ENCODE peak calls at places on chromosomes 5 and 9, in six cellular contexts. D, W, F, O, K and B are unnamed samples.

GRCh38 chr5:135242021-135242480 is 157.0 kb downstream of the MACROH2A1 start:
- DNase-seq in D (no peak), W (no peak), F (no peak), O (no peak), K (no peak), B (no peak)

GRCh38 chr5:180178516-180179398 is 30.3 kb downstream of the RASGEF1C start:
- DNase-seq in D (no peak), W (no peak), F (no peak), O (no peak), K (no peak), B (no peak)

GRCh38 chr9:76980566-76980965 is 38.9 kb upstream of the FOXB2 start:
- DNase-seq in D (no peak), W (no peak), F (no peak), O (no peak), K (no peak), B (no peak)

GRCh38 chr9:77588319-77588937 is 59.7 kb downstream of the GNA14 start:
- DNase-seq in D (no peak), W (no peak), F (peak; percentile 61), O (no peak), K (no peak), B (no peak)

GRCh38 chr9:78011037-78011436 is 20.6 kb downstream of the GNAQ start:
- DNase-seq in D (no peak), W (no peak), F (peak; percentile 59), O (no peak), K (no peak), B (no peak)

GRCh38 chr5:127041571-127041970 is 11.2 kb upstream of the MARCHF3 start:
- DNase-seq in D (no peak), W (no peak), F (peak; percentile 44), O (no peak), K (no peak), B (no peak)

GRCh38 chr9:131546336-131547084 is 1.2 kb downstream of the PRRT1B start:
- DNase-seq in D (no peak), W (no peak), F (no peak), O (no peak), K (peak; percentile 31), B (no peak)

GRCh38 chr5:179054876-179055275 is 5.3 kb upstream of the ZNF354C start:
- DNase-seq in D (no peak), W (no peak), F (no peak), O (no peak), K (no peak), B (no peak)

GRCh38 chr9:137407590-137408300 is 15.2 kb downstream of the EXD3 start:
- DNase-seq in D (no peak), W (no peak), F (no peak), O (no peak), K (no peak), B (no peak)

GRCh38 chr5:6818594-6819512 is 105.6 kb downstream of the TENT4A start:
- DNase-seq in D (no peak), W (no peak), F (no peak), O (no peak), K (no peak), B (no peak)

GRCh38 chr9:36802171-36802920 is 229.7 kb downstream of the MELK start:
- DNase-seq in D (no peak), W (no peak), F (no peak), O (no peak), K (no peak), B (no peak)

GRCh38 chr5:141771031-141771430 is 89.0 kb upstream of the ARAP3 start:
- DNase-seq in D (no peak), W (no peak), F (no peak), O (no peak), K (no peak), B (no peak)

GRCh38 chr5:180377556-180378197 is 24.5 kb upstream of the GFPT2 start:
- DNase-seq in D (no peak), W (no peak), F (no peak), O (no peak), K (no peak), B (no peak)

GRCh38 chr5:126589536-126590297 is 5.3 kb downstream of the ALDH7A1 start:
- DNase-seq in D (no peak), W (no peak), F (no peak), O (no peak), K (no peak), B (no peak)

GRCh38 chr9:14824481-14824880 is 85.7 kb downstream of the FREM1 start:
- DNase-seq in D (no peak), W (no peak), F (no peak), O (no peak), K (no peak), B (no peak)

GRCh38 chr5:88952344-88952743 is 69.4 kb upstream of the MEF2C start:
- DNase-seq in D (no peak), W (no peak), F (no peak), O (no peak), K (no peak), B (no peak)

GRCh38 chr9:97605246-97605645 is 27.9 kb downstream of the TSTD2 start:
- DNase-seq in D (no peak), W (no peak), F (no peak), O (no peak), K (no peak), B (no peak)

GRCh38 chr9:137589441-137590122 is 730 bp downstream of the ZMYND19 start:
- DNase-seq in D (no peak), W (no peak), F (peak; percentile 21), O (peak; percentile 34), K (no peak), B (peak; percentile 36)

GRCh38 chr5:9790276-9790675 is 160.1 kb upstream of the TAS2R1 start:
- DNase-seq in D (no peak), W (no peak), F (no peak), O (no peak), K (no peak), B (no peak)

GRCh38 chr9:126306071-126306647 is 20.5 kb upstream of the MVB12B start:
- DNase-seq in D (no peak), W (no peak), F (no peak), O (no peak), K (no peak), B (no peak)